ENCODE peak calls at places on chromosomes 3 and 15, in four cellular contexts. W is GM23248, A is PC-3, Y is MM.1S. M is an unnamed sample.
A peak's percentile ranks its signal among the peaks of the same experiment; 100 is the strongest.

GRCh38 chr15:90087454-90088154 is 14.7 kb downstream of the IDH2 start:
- DNase-seq in A (peak; percentile 48), Y (no peak), W (peak; percentile 51), M (no peak)

GRCh38 chr3:155356594-155357370 is 63.3 kb upstream of the STRIT1 start:
- DNase-seq in A (peak; percentile 23), W (peak; percentile 28), Y (no peak), M (no peak)

GRCh38 chr15:71443538-71443937 is 328.3 kb downstream of the THSD4 start:
- DNase-seq in A (peak; percentile 73), W (peak; percentile 66), Y (peak; percentile 60), M (no peak)

GRCh38 chr3:138862531-138862923 is 27.8 kb upstream of the PIK3CB start:
- DNase-seq in W (peak; percentile 19), Y (no peak), A (no peak), M (peak; percentile 10)

GRCh38 chr15:62453979-62454378 is 288.9 kb upstream of the C2CD4B start:
- DNase-seq in Y (no peak), A (peak; percentile 71), W (peak; percentile 86), M (peak; percentile 66)

GRCh38 chr3:169028716-169029115 is 634.8 kb downstream of the MECOM start:
- DNase-seq in W (no peak), A (peak; percentile 86), Y (no peak), M (peak; percentile 34)

GRCh38 chr3:51974963-51975856 is at the start of gene ABHD14A:
- DNase-seq in A (peak; percentile 81), W (peak; percentile 88), Y (peak; percentile 73), M (peak; percentile 36)

GRCh38 chr3:46861293-46861995 is 1.8 kb downstream of the MYL3 start:
- DNase-seq in Y (no peak), A (no peak), W (no peak), M (no peak)

GRCh38 chr3:40576431-40576830 is 51.7 kb downstream of the ZNF621 start:
- DNase-seq in Y (no peak), A (no peak), W (no peak), M (peak; percentile 52)

GRCh38 chr3:36434682-36435426 is 54.5 kb downstream of the STAC start:
- DNase-seq in Y (no peak), A (no peak), W (peak; percentile 81), M (peak; percentile 49)

GRCh38 chr15:90343391-90343790 is 8.7 kb upstream of the ZNF774 start:
- DNase-seq in W (peak; percentile 43), A (peak; percentile 53), Y (no peak), M (peak; percentile 22)

GRCh38 chr3:17915341-17915740 is 172.9 kb upstream of the TBC1D5 start:
- DNase-seq in Y (no peak), A (peak; percentile 78), W (peak; percentile 38), M (no peak)

GRCh38 chr3:156642750-156643728 is 31.4 kb upstream of the TIPARP start:
- DNase-seq in W (peak; percentile 30), Y (no peak), A (no peak), M (no peak)

GRCh38 chr15:85412956-85413854 is 32.8 kb downstream of the AKAP13 start:
- DNase-seq in Y (peak; percentile 92), W (peak; percentile 94), A (peak; percentile 94), M (peak; percentile 90)

DNA sequence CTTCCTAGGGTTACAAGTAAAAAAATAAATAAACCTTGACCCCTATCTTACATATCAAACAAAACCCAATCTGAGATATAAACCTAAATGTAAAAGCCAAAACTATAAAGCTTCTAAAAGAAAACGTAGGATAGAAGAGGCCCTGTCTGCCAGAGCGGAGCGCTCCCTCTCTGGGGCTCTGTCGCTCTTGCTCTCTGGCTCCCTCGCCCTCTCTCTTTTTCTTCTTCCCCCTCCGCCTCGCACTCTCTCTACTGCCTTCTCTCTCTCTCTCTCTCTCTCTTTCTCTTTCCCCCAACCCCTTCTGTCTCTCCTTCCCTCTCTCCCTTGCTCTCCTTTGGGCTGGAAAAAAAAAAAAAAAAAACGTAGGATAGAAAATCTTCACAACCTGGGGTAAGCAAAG is 21.6 kb downstream of the RYK start:
- DNase-seq in A (no peak), W (no peak), Y (no peak), M (no peak)
- H3K4me2 ChIP-seq in A (no peak overlapping the region), W (no peak overlapping the region), Y (no peak overlapping the region), M (no peak overlapping the region)

GRCh38 chr15:98953000-98953776 is 54.4 kb downstream of the PGPEP1L start:
- DNase-seq in W (no peak), A (no peak), Y (peak; percentile 50), M (no peak)

GRCh38 chr15:98949624-98950023 is 58.0 kb downstream of the PGPEP1L start:
- DNase-seq in A (no peak), Y (no peak), W (no peak), M (no peak)

GRCh38 chr15:98951004-98951403 is 56.6 kb downstream of the PGPEP1L start:
- DNase-seq in Y (no peak), A (no peak), W (no peak), M (no peak)

GRCh38 chr15:98952381-98952803 is 55.2 kb downstream of the PGPEP1L start:
- DNase-seq in A (peak; percentile 40), Y (peak; percentile 88), W (no peak), M (peak; percentile 46)

DNA sequence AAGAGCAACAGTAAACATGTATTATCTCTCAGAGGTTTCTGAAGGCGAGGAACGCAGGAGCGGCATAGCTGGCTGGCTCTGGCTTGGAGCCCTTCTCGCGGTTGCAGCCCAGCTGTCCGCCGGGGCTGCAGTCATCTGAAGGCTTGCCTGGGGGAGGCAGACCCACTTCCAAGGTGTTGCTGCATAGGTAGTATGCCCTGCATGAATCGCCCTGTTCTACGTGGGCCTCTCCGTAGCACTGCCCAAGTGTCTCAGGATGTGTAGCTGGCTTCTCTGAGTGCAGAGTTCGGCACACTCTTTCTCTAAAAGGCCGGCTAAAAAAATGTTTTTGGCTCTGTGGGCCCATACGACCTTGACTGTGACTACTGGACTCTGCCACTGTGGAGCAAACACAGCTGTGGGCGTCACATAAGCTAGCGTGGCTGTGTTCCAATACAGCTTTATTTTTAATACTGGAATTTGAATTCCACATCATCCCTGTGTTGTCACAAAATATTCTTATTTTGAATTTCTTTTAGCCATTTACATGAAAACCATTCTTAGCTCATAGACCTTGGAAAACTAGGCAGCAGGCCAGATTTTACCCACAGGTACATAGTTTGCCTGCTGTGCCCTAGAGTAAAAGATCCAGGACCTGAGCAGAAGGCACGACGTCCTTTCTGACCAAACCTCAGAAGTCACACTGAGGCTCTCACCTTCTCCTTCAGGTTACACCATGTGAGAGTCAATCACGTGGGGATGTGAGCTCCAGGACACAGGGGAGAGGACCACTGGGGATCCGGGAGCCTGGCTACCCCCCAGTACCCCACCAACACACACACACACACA is 55.9 kb downstream of the PGPEP1L start:
- DNase-seq in A (no peak), W (no peak), Y (peak; percentile 48), M (no peak)
- H3K4me2 ChIP-seq in A (peak overlapping the region; percentile 30), W (no peak overlapping the region), Y (peak overlapping the region; percentile 65), M (no peak overlapping the region)

DNA sequence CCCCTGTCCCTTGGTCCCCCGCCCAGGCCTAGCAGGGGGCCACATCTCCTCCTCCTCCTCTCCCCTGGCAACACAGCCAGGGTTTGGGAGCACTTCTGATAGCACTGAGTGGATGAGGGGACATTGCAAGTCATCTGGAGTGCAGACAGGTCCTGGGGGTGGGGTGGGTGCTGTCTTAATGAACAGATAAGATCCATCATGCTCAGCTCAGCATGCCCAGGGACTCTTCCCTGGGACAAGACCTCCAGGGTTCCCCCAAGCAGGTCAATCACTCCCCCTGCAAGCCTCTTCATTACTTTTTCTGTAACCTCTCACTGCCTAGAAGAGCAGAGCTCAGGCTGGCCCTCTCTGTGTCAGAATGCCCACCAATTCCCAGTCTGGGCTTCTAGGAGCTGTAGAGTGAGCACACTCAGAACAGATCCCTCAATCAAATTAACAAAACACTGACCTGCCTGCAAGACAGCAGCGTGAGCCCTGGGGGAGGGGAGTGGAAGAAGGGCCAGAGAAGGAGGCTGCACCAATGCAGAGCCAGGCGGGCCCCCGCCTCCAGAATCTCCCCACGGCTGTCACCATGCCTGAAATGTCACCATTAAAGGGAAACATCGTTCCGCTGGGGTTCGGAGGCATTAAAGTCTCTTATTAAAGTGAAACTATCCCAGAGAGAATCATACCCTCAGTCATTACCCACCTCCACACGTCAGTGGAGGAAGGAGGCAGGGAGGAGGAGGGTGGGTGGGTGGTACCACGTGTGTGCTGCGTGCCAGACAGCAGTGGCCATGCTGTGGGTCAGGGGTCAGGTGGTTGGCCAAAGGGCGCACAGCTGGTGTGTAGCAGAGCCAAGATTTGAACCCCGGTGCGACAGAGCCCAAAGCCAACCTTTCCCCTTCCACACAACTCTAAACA is 114.7 kb upstream of the LINGO1 start:
- DNase-seq in W (no peak), Y (no peak), A (no peak), M (no peak)
- H3K4me2 ChIP-seq in W (no peak overlapping the region), Y (peak overlapping the region; percentile 57), A (no peak overlapping the region), M (no peak overlapping the region)

GRCh38 chr15:47384776-47385175 is 332.5 kb upstream of the SEMA6D start:
- DNase-seq in W (peak; percentile 1), A (no peak), Y (no peak), M (no peak)
- H3K4me2 ChIP-seq in W (peak overlapping the region; percentile 64), A (no peak overlapping the region), Y (no peak overlapping the region), M (no peak overlapping the region)

GRCh38 chr15:95653361-95653805 is 677.1 kb upstream of the NR2F2 start:
- DNase-seq in Y (no peak), W (peak; percentile 48), A (no peak), M (no peak)
- H3K4me2 ChIP-seq in Y (no peak overlapping the region), W (no peak overlapping the region), A (no peak overlapping the region), M (no peak overlapping the region)

GRCh38 chr3:181103605-181104004 is 114.1 kb upstream of the DNAJC19 start:
- DNase-seq in Y (peak; percentile 37), W (no peak), A (peak; percentile 50), M (no peak)

DNA sequence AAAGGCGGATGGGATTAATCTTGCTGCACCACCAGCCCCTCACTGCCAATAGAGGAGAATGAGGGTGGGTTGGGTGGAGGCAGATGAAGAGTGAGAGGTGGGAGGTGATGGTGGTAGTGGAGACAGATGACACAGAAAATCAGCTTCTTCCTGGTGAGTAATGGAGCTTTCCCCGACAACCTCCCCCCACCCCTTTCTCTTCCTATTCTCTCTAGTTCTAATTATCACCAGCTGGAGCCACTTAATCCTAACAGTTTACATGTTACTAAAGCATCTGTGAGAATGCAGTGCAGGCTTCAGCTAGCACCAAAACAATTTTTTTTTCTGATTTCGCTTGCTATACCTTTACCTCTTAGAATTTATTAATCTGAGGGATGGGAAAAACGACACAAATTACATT is 116.1 kb upstream of the DNAJC19 start:
- DNase-seq in W (no peak), Y (no peak), A (no peak), M (no peak)
- H3K4me2 ChIP-seq in W (no peak overlapping the region), Y (no peak overlapping the region), A (no peak overlapping the region), M (no peak overlapping the region)

GRCh38 chr3:127769284-127770081 is 52.8 kb downstream of the MGLL start:
- DNase-seq in A (no peak), Y (no peak), W (no peak), M (no peak)
- H3K4me2 ChIP-seq in A (no peak overlapping the region), Y (no peak overlapping the region), W (no peak overlapping the region), M (no peak overlapping the region)

DNA sequence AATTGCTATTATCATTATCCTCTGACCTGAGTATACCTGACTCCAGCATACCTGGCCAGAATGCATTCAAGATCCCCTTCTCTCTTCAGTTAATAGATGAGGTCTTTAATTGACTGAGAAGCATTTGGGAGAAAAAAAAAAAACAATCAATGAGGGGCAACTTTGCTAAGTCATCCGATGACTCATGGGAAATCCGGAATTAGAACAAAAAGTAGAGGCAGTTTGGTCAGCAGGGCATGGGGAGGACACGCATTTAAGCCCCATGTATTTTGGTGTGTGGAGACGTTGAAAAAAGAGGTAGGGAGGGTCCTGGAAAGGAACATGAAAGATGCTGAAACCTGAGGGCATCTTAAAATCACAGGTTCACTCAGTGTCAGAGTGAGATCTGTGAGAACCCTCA is 256.2 kb downstream of the RORA start:
- DNase-seq in W (peak; percentile 89), Y (no peak), A (peak; percentile 24), M (peak; percentile 80)
- H3K4me2 ChIP-seq in W (peak overlapping the region; percentile 74), Y (no peak overlapping the region), A (no peak overlapping the region), M (peak overlapping the region; percentile 65)

GRCh38 chr3:31232049-31233040 is 300.4 kb upstream of the STT3B start:
- DNase-seq in Y (no peak), W (peak; percentile 34), A (no peak), M (peak; percentile 21)
- H3K4me2 ChIP-seq in Y (no peak overlapping the region), W (no peak overlapping the region), A (no peak overlapping the region), M (no peak overlapping the region)

M was measured in astrocyte.